ENCODE peak calls at places on chromosomes 3 and 15, in four cellular contexts. W is IMR-90, A is K562, H is GM12878. L is an unnamed sample.

GRCh38 chr3:98814799-98815450 is 51.8 kb downstream of the ST3GAL6 start:
- DNase-seq in W (peak; percentile 90), A (no peak), H (no peak), L (peak; percentile 24)

GRCh38 chr15:88843334-88843733 is 40.1 kb downstream of the ACAN start:
- DNase-seq in W (no peak), A (no peak), H (no peak), L (no peak)

GRCh38 chr3:20173844-20174410 is 12.1 kb downstream of the SGO1 start:
- DNase-seq in W (no peak), A (no peak), H (no peak), L (no peak)

GRCh38 chr3:186432189-186432588 is 70.2 kb upstream of the DGKG start:
- DNase-seq in W (peak; percentile 11), A (no peak), H (no peak), L (no peak)

GRCh38 chr15:33021806-33022389 is 172.6 kb downstream of the FMN1 start:
- DNase-seq in W (peak; percentile 75), A (peak; percentile 54), H (no peak), L (peak; percentile 67)

GRCh38 chr3:37766220-37766605 is 95.5 kb upstream of the CTDSPL start:
- DNase-seq in W (no peak), A (no peak), H (no peak), L (no peak)

GRCh38 chr3:122960652-122961051 is 66.9 kb downstream of the SEMA5B start:
- DNase-seq in W (no peak), A (no peak), H (no peak), L (no peak)

GRCh38 chr3:143507735-143508580 is 340.3 kb downstream of the SLC9A9 start:
- DNase-seq in W (peak; percentile 72), A (no peak), H (no peak), L (no peak)

GRCh38 chr3:115814778-115815380 is 191.6 kb downstream of the GAP43 start:
- DNase-seq in W (peak; percentile 76), A (peak; percentile 55), H (no peak), L (peak; percentile 71)

GRCh38 chr15:81507831-81508230 is 133.8 kb upstream of the TMC3 start:
- DNase-seq in W (peak; percentile 27), A (no peak), H (no peak), L (no peak)

GRCh38 chr3:112358311-112358780 is 25.4 kb downstream of the CD200 start:
- DNase-seq in W (peak; percentile 7), A (no peak), H (no peak), L (no peak)

GRCh38 chr15:40252438-40253178 is 13.7 kb downstream of the PAK6 start:
- DNase-seq in W (no peak), A (no peak), H (no peak), L (no peak)

GRCh38 chr15:99452010-99452409 is 113.8 kb upstream of the MEF2A start:
- DNase-seq in W (no peak), A (no peak), H (no peak), L (no peak)

GRCh38 chr3:21752749-21753347 is 1.8 kb upstream of the ZNF385D start:
- DNase-seq in W (peak; percentile 49), A (peak; percentile 19), H (no peak), L (no peak)

GRCh38 chr3:100482181-100482580 is 10.2 kb upstream of the TMEM45A start:
- DNase-seq in W (no peak), A (no peak), H (no peak), L (no peak)

GRCh38 chr3:179526989-179527391 is 35.7 kb upstream of the ACTL6A start:
- DNase-seq in W (peak; percentile 84), A (no peak), H (no peak), L (no peak)

GRCh38 chr15:73233623-73234022 is 135.1 kb downstream of the HCN4 start:
- DNase-seq in W (peak; percentile 66), A (no peak), H (no peak), L (no peak)

GRCh38 chr3:35946857-35947514 is 307.7 kb downstream of the ARPP21 start:
- DNase-seq in W (no peak), A (no peak), H (no peak), L (no peak)

GRCh38 chr3:110881069-110881468 is 190.5 kb upstream of the NECTIN3 start:
- DNase-seq in W (peak; percentile 54), A (no peak), H (no peak), L (peak; percentile 33)

GRCh38 chr3:46922426-46922825 is 44.9 kb downstream of the PTH1R start:
- DNase-seq in W (no peak), A (no peak), H (no peak), L (no peak)

GRCh38 chr3:16012086-16012485 is 162.4 kb upstream of the GALNT15 start:
- DNase-seq in W (peak; percentile 88), A (no peak), H (no peak), L (no peak)

GRCh38 chr15:81924667-81925183 is 121.1 kb downstream of the MEX3B start:
- DNase-seq in W (no peak), A (no peak), H (no peak), L (no peak)

GRCh38 chr3:159929181-159929893 is 59.3 kb upstream of the IL12A start:
- DNase-seq in W (peak; percentile 87), A (no peak), H (no peak), L (peak; percentile 44)

GRCh38 chr15:90064931-90065681 is 37.2 kb downstream of the IDH2 start:
- DNase-seq in W (no peak), A (no peak), H (no peak), L (no peak)

DNA sequence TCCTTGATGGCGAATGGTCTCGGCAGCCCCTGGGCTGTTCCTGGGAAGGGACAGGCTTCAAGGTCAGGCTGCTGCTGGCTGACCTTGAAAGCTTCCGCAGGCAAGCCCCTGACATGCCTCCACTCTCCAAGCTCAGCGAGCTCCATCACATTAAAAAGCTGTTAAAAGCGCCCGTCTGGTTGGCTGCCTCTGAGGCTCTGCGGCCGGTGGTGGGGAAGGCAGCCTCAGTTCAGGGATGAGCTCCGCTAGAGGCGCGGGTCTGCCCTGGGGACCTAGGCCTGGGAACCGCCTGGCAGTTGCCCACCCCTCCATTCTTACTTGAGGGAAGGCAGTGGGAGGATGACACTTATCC is 103.8 kb downstream of the LINGO1 start:
- DNase-seq in W (no peak), A (no peak), H (no peak), L (no peak)
- TF ChIP-seq ELK1 in W (no peak), A (no peak), H (no peak), L (no peak)

GRCh38 chr3:27385504-27385903 is 16.3 kb upstream of the NEK10 start:
- DNase-seq in W (no peak), A (no peak), H (no peak), L (no peak)
- TF ChIP-seq ELK1 in W (no peak), A (no peak), H (no peak), L (no peak)

GRCh38 chr3:149678365-149678948 is 20.6 kb upstream of the WWTR1 start:
- DNase-seq in W (no peak), A (no peak), H (no peak), L (no peak)
- TF ChIP-seq ELK1 in W (no peak), A (no peak), H (no peak), L (no peak)

GRCh38 chr15:100681335-100681746 is 79.0 kb downstream of the ASB7 start:
- DNase-seq in W (no peak), A (no peak), H (no peak), L (no peak)
- TF ChIP-seq ELK1 in W (no peak), A (no peak), H (no peak), L (no peak)

GRCh38 chr3:154316974-154317767 is 7.1 kb downstream of the DHX36 start:
- DNase-seq in W (no peak), A (no peak), H (no peak), L (no peak)
- TF ChIP-seq ELK1 in W (no peak), A (no peak), H (no peak), L (no peak)

DNA sequence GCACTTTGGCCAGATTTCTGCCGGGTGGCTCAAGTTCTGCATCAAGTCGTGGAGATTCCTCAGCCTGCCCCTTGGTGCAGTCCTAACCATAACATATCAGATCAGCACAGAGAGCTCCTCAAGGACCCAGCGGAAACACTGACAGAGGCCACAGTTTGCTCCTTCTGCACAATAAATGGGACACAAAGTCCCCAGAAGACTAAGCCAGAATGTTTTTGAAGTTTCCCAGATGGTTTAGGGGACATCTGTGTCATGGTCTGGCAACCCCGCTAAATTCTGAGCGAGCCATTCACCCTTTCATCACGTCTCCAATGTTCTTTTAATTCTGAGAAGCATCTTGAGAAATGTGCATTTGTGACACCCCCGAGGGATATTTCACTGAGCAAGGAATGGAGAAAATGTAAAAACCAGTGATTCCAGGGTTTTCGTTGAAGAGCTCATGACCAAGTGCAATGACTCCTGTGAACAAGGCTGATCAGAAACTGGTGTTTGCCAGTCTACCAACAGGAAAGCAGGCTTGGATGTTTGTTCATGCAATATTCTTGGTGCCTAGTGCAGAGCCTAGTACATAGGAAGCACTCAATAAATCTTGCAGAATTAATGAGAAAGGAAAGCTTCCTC is 64.8 kb upstream of the LMCD1 start:
- DNase-seq in W (no peak), A (no peak), H (no peak), L (no peak)
- TF ChIP-seq ELK1 in W (no peak), A (no peak), H (no peak), L (no peak)

GRCh38 chr3:169145551-169145950 is 518.0 kb downstream of the MECOM start:
- DNase-seq in W (no peak), A (no peak), H (no peak), L (no peak)

GRCh38 chr3:169146866-169147245 is 516.7 kb downstream of the MECOM start:
- DNase-seq in W (peak; percentile 6), A (no peak), H (no peak), L (peak; percentile 7)

GRCh38 chr3:169146112-169146665 is 517.3 kb downstream of the MECOM start:
- DNase-seq in W (peak; percentile 64), A (peak; percentile 58), H (no peak), L (no peak)

GRCh38 chr3:169148448-169149348 is 514.8 kb downstream of the MECOM start:
- DNase-seq in W (no peak), A (peak; percentile 24), H (no peak), L (no peak)

GRCh38 chr3:169147246-169148008 is 516.1 kb downstream of the MECOM start:
- DNase-seq in W (peak; percentile 61), A (peak; percentile 74), H (no peak), L (peak; percentile 25)
- TF ChIP-seq ELK1 in W (no peak), A (no peak), H (no peak), L (no peak)

DNA sequence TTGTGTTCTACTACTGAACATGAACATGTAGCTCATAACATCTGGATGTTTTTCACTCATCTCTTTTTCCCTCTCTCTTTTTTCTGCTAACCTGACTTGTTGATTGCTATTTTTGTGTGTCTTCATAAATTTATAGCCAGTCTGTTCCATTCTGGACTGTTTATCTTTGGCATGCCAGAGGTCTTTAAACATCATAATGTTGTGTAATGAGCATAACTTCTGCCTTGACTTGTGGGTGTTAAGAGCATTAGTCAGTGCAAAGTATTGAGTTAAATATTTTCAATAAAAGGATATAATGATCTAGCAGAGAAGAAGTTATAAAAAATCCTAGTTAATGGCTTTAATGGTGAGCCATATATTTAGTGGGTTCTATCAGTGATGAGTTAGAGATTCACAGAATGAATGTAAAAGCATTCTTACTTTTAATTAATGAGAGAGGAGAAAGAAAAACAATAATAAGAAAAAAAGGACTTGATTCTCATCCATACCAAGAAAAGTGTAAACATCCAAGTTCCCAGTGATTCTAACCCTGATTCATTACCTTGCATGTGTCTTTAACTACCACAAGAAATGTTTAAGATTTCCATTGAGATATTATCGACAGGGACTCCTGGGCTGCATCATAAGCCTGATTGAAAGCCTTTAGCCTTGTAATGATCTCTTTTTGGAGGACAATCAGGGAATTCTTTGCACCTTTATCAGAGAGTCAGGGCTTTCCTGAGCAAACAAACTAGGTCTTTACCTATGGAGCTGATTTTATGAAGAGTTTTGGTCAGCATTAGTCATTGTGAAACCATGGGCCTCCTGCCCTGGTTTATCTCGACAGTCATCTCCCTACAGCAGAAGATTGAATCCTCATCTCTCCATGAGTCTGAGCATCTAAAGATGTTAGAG is 22.9 kb downstream of the MITF start:
- DNase-seq in W (peak; percentile 88), A (no peak), H (no peak), L (no peak)
- TF ChIP-seq ELK1 in W (no peak), A (no peak), H (no peak), L (no peak)